ENCODE peak calls at places on chromosomes 16 and 17, in seven cellular contexts. S, G, T, M, X, I and V are unnamed samples.

GRCh38 chr16:57801098-57801855 is 1.0 kb downstream of the KIFC3 start:
- DNase-seq in S (peak), G (no peak), T (no peak), M (no peak), X (peak), I (no peak), V (no peak)

GRCh38 chr16:56986361-56986760 is 3.0 kb upstream of the NLRC5 start:
- DNase-seq in S (no peak), G (no peak), T (no peak), M (no peak), X (no peak), I (no peak), V (no peak)

GRCh38 chr17:82647593-82648164 is 565 bp downstream of the WDR45B start:
- DNase-seq in S (no peak), G (peak), T (no peak), M (peak), X (peak), I (peak), V (peak)

GRCh38 chr17:19284005-19284959 is 47.1 kb downstream of the EPN2 start:
- DNase-seq in S (no peak), G (no peak), T (no peak), M (no peak), X (no peak), I (no peak), V (no peak)

GRCh38 chr16:23564964-23565363 is 7.4 kb downstream of the UBFD1 start:
- DNase-seq in S (no peak), G (no peak), T (no peak), M (no peak), X (no peak), I (no peak), V (no peak)

GRCh38 chr16:47713225-47713595 is 252.1 kb downstream of the PHKB start:
- DNase-seq in S (peak), G (no peak), T (no peak), M (no peak), X (peak), I (no peak), V (no peak)

GRCh38 chr17:45431531-45432404 is 902 bp downstream of the ARHGAP27 start:
- DNase-seq in S (peak), G (peak), T (no peak), M (peak), X (peak), I (no peak), V (no peak)

GRCh38 chr17:39622380-39623006 is 4.3 kb upstream of the PPP1R1B start:
- DNase-seq in S (peak), G (no peak), T (no peak), M (no peak), X (no peak), I (no peak), V (no peak)

GRCh38 chr17:40319651-40320550 is 10.9 kb downstream of the RARA start:
- DNase-seq in S (no peak), G (peak), T (no peak), M (peak), X (no peak), I (no peak), V (no peak)

DNA sequence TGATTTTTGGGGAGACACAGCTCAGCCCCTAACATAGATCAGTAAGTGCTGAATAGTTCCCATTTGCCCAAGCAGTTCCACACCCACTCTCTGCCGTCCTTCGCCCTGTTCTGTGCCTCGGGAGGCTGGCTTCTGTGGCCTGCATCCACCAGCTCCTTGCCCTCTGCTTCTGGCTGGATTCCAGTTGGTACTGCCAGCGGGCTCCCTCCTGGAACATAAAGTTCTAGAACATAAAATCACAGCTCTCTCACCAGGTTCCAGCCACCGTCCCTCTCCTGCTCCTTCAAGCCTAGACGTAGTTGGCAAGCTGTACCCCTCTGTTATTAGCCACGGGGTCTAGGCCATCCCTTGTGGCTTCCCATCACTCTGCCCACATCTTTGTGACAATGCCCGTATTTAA is 3.9 kb upstream of the MRPS23 start:
- DNase-seq in S (no peak), G (peak), T (no peak), M (peak), X (no peak), I (peak), V (peak)
- TF ChIP-seq EP300 in S (no peak), G (no peak), T (peak), M (peak), X (no peak), I (peak), V (peak)

GRCh38 chr17:28897769-28898259 is 281 bp upstream of the FLOT2 start:
- DNase-seq in S (no peak), G (no peak), T (no peak), M (no peak), X (no peak), I (peak), V (no peak)
- TF ChIP-seq CTCF in S (no peak), G (no peak), T (no peak), M (no peak), X (no peak), I (no peak), V (no peak)

DNA sequence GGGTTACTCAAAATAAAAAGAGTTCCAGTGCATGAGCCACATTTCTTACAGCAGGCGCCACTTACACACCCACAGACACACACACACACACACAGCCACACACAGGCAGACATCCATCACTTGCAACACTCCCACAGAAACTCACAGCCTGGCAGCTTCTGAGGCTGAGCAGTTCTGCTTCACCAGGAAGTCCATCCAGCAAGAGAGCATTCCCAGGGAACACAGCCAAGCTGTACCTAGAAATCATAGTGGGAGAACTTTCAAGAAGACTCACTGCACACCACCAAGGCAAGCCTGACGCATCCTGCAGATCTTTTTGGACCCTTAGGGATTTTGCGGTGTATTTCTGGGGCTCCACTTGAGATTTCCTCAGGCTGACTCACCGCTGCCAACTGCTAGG is 140.9 kb upstream of the WSB1 start:
- DNase-seq in S (no peak), G (no peak), T (peak), M (no peak), X (no peak), I (no peak), V (no peak)
- TF ChIP-seq EP300 in S (no peak), G (no peak), T (no peak), M (no peak), X (no peak), I (no peak), V (no peak)

DNA sequence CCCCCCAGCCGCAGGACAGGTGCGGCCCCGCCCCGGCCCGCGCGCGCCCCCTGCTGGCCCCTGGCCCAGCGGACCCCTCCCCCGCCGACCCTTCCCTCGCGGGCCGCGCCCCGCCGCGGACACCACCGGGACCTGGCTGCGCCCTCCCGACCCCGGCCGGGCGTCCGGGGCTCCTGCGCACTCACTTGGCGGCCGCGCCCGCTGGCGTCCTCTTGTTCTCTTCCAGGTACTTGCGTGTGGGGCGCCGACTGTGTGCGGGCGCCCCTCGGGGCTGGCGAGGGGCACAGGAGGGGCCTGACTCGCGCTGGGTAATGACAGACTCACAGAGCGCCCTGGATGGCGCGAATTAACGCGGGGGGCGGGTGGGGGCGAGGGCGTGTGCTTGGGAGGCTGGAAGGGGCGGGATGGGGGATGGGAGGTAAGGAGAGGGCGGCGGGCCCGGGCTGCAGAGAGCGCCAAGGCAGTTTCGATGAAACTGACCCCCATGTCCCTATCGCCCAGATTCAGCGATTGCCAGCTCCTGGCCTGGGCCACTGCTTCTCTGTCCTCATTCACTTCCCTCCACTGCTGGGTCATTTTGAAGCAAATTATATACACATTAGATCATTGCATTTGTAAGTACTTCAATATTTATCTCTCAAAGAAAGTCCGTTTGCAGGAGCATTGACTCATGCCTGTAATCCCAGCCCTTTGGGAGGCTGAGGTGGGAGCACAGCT is 445 bp upstream of the DBNDD1 start:
- DNase-seq in S (peak), G (peak), T (no peak), M (peak), X (peak), I (no peak), V (peak)
- TF ChIP-seq CTCF in S (peak), G (peak), T (peak), M (no peak), X (peak), I (peak), V (peak)

GRCh38 chr17:8623591-8623990 is 6.9 kb downstream of the MYH10 start:
- DNase-seq in S (no peak), G (no peak), T (no peak), M (no peak), X (no peak), I (no peak), V (no peak)

GRCh38 chr17:8618825-8619224 is 11.7 kb downstream of the MYH10 start:
- DNase-seq in S (no peak), G (no peak), T (no peak), M (no peak), X (no peak), I (no peak), V (no peak)

GRCh38 chr17:8619294-8619693 is 11.2 kb downstream of the MYH10 start:
- DNase-seq in S (no peak), G (no peak), T (no peak), M (no peak), X (no peak), I (no peak), V (no peak)

GRCh38 chr17:8621585-8621984 is 8.9 kb downstream of the MYH10 start:
- DNase-seq in S (no peak), G (no peak), T (no peak), M (no peak), X (peak), I (no peak), V (no peak)

GRCh38 chr17:8622191-8622590 is 8.3 kb downstream of the MYH10 start:
- DNase-seq in S (no peak), G (no peak), T (no peak), M (no peak), X (no peak), I (no peak), V (no peak)
- TF ChIP-seq EP300 in S (no peak), G (no peak), T (no peak), M (no peak), X (no peak), I (no peak), V (no peak)

DNA sequence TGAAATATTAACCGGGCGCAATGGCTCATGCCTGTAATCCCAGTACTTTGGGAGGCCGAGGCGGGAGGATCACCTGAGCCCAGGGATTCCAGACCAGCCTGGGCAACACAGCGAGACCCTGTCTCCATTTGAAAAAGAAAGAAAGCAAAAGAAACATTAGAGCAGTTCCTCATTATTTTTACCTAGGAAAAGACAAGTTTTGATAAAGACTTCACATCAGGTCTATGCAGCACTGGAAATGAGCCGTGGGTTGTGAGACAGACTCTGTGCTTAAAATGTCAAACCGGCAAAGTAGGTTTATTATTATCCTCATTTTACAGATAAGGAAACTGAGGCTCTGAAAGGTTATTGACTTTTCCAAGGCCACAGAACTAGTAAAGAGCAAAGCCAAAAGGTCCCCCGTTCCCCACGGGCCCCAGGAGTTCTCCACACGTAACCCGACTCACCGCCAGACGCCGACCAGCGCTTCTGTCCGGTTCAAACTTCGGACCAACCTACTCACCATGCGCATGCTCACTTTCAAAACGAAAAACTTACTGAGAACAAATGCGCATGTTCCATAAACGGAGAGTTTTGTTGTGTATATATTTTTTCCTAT is 393 bp downstream of the TUBD1 start:
- DNase-seq in S (peak), G (no peak), T (no peak), M (no peak), X (no peak), I (no peak), V (peak)
- TF ChIP-seq CTCF in S (no peak), G (no peak), T (no peak), M (no peak), X (no peak), I (no peak), V (no peak)

GRCh38 chr17:72416054-72416691 is 295.4 kb downstream of the SOX9 start:
- DNase-seq in S (no peak), G (no peak), T (no peak), M (no peak), X (no peak), I (no peak), V (no peak)
- TF ChIP-seq EP300 in S (no peak), G (no peak), T (no peak), M (no peak), X (no peak), I (no peak), V (no peak)

DNA sequence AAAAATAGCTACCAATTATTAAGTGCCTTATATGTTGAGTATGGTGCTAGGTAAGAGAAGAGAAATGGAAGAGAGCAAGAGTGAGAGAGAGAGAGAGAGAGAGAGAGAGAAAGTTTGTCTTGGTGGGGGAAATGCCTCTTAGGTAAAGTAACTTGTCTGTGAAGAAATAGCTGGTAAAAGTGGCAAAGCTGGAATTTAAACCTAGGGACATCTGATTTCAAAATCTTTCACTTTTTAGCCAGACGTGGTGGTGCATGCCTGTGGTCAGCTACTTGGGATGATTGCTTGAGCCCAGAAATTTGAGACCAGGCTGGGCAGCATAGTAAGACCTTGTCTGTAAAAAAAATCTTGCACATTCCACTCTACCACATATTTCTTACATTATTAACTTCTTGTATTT is 23.0 kb upstream of the CDR2 start:
- DNase-seq in S (no peak), G (peak), T (no peak), M (no peak), X (no peak), I (no peak), V (no peak)
- TF ChIP-seq CTCF in S (no peak), G (no peak), T (no peak), M (no peak), X (no peak), I (no peak), V (no peak)

DNA sequence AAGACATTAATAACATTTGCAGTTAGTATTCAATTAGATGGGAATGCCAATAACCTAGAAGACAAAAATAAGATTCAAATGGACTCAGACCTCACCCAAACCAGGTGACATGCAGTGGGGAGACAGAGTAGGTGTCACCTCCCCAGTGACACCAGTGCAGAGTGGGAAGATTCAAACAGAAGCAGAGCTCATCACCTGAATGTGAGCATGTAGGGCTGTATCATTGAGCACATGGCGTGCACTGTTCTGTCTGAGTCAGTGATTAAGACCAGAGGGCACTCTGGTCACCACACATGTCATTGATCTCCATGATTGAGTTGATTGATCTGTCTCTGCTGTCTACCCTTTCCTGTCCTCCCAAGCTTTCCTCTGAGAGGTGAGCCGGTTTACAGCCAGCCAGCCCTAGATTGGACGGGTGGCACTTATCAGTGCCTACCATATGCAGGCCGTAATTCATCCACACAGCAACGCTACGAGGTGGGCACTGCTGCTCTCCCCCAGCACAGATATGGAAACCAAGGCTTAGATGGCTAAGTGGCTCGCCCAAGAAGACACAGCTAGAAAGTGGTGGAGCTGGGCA is 34.0 kb downstream of the RHBDL3 start:
- DNase-seq in S (no peak), G (no peak), T (no peak), M (no peak), X (no peak), I (no peak), V (no peak)
- TF ChIP-seq EP300 in S (no peak), G (no peak), T (no peak), M (no peak), X (no peak), I (no peak), V (no peak)